ENCODE peak calls at places on chromosomes 6 and 20, in seven cellular contexts. L is astrocyte of the spinal cord, Y is AG10803, F is neural progenitor cell, P is tibial artery, Q is endothelial cell, A is fibroblast of pulmonary artery. H is an unnamed sample.
A peak's percentile ranks its signal among the peaks of the same experiment; 100 is the strongest.

GRCh38 chr6:73704260-73704659 is 8.3 kb downstream of the CD109 start:
- DNase-seq in F (no peak), P (no peak), L (peak; percentile 99), A (peak; percentile 77), Y (peak; percentile 97), Q (no peak), H (peak; percentile 32)

GRCh38 chr6:34334796-34335416 is 57.6 kb downstream of the NUDT3 start:
- DNase-seq in L (no peak), Q (no peak), Y (peak; percentile 21), P (no peak), A (no peak), F (no peak), H (no peak)

GRCh38 chr6:116536216-116536621 is 9.3 kb downstream of the TRAPPC3L start:
- DNase-seq in F (peak; percentile 81), Y (peak; percentile 66), P (no peak), Q (peak; percentile 31), L (peak; percentile 70), A (peak; percentile 82), H (peak; percentile 28)

GRCh38 chr6:130240232-130240631 is 17.5 kb upstream of the SAMD3 start:
- DNase-seq in Y (peak; percentile 82), Q (no peak), L (peak; percentile 69), P (no peak), F (no peak), A (peak; percentile 47), H (no peak)

GRCh38 chr6:160374836-160375560 is 26.8 kb downstream of the SLC22A3 start:
- DNase-seq in L (no peak), Q (no peak), F (no peak), A (no peak), Y (no peak), P (no peak), H (no peak)

GRCh38 chr6:128432394-128432793 is 88.0 kb downstream of the PTPRK start:
- DNase-seq in L (peak; percentile 59), P (no peak), A (peak; percentile 58), Q (no peak), Y (peak; percentile 47), F (no peak), H (no peak)

GRCh38 chr6:138517635-138518034 is 18.3 kb upstream of the NHSL1 start:
- DNase-seq in Y (peak; percentile 46), A (peak; percentile 54), P (no peak), F (peak; percentile 45), Q (peak; percentile 36), L (no peak), H (peak; percentile 40)

GRCh38 chr20:45991616-45992015 is 17.1 kb upstream of the MMP9 start:
- DNase-seq in L (no peak), P (no peak), Y (no peak), Q (no peak), A (no peak), F (no peak), H (no peak)

GRCh38 chr6:13488896-13489237 is 1.5 kb upstream of the GFOD1 start:
- DNase-seq in F (no peak), A (no peak), P (peak; percentile 29), Y (no peak), Q (no peak), L (no peak), H (no peak)

GRCh38 chr6:37029249-37029959 is 23.9 kb downstream of the FGD2 start:
- DNase-seq in L (peak; percentile 79), Q (peak; percentile 79), P (peak; percentile 65), F (peak; percentile 77), A (peak; percentile 93), Y (peak; percentile 84), H (peak; percentile 89)

GRCh38 chr6:34792605-34793500 is 970 bp downstream of the BLTP3A start:
- DNase-seq in Y (peak; percentile 62), A (peak; percentile 71), F (peak; percentile 39), L (peak; percentile 32), P (peak; percentile 56), Q (peak; percentile 29), H (peak; percentile 48)

DNA sequence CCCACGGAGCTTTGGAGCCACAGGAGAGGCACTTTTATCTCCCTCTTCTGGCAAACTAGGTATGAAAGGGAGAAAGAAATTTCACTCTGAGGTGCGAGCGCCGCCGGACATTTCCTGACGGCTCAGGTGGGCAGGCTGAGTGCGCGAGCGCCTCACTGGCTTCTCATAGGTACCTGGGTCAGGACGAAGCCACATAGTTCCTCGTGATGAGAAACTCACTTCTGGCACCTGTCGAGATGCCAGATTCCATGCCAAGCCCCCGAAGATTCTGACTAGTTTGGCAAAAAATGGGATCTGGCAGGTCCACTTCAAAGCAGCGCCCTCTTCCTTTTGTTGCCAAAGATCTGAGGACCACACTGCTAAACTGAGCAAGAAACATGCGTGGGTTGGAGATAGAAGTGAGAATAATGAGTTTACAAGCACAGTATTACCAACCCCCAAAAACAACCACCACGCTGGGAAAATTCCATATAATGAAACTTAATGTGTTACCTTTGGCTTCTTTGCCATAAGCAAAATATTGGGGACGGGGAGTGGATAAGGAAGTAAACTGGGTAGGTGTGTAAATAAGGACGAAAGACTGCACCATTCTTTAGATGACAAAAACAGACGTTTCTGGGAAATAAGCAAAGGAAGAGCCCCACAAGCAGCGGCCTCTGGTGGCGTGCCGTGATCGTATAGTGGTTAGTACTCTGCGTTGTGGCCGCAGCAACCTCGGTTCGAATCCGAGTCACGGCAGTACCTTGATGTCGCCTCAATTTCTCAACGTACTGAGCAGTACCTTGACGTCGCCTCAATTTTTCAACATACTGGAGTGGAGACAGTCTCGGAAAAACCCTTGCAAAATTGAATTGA is 89.8 kb upstream of the PRSS16 start:
- DNase-seq in A (peak; percentile 69), P (peak; percentile 69), Y (peak; percentile 66), F (peak; percentile 79), Q (peak; percentile 60), L (peak; percentile 50), H (peak; percentile 79)
- TF ChIP-seq CTCF in A (peak; percentile 56), P (peak; percentile 41), Y (peak; percentile 60), F (peak; percentile 55), Q (no peak), L (peak; percentile 61), H (peak; percentile 51)

GRCh38 chr20:24305366-24305765 is 164.1 kb upstream of the SYNDIG1 start:
- DNase-seq in P (no peak), Y (no peak), L (no peak), Q (no peak), A (no peak), F (no peak), H (no peak)

GRCh38 chr20:24297928-24298327 is 171.5 kb upstream of the SYNDIG1 start:
- DNase-seq in L (no peak), P (no peak), F (peak; percentile 9), Y (no peak), Q (no peak), A (no peak), H (no peak)

GRCh38 chr20:24303393-24303792 is 166.0 kb upstream of the SYNDIG1 start:
- DNase-seq in Q (no peak), A (no peak), P (peak; percentile 35), L (peak; percentile 7), Y (peak; percentile 29), F (peak; percentile 10), H (no peak)
- TF ChIP-seq CTCF in Q (no peak), A (no peak), P (peak; percentile 19), L (peak; percentile 15), Y (peak; percentile 44), F (peak; percentile 22), H (no peak)

DNA sequence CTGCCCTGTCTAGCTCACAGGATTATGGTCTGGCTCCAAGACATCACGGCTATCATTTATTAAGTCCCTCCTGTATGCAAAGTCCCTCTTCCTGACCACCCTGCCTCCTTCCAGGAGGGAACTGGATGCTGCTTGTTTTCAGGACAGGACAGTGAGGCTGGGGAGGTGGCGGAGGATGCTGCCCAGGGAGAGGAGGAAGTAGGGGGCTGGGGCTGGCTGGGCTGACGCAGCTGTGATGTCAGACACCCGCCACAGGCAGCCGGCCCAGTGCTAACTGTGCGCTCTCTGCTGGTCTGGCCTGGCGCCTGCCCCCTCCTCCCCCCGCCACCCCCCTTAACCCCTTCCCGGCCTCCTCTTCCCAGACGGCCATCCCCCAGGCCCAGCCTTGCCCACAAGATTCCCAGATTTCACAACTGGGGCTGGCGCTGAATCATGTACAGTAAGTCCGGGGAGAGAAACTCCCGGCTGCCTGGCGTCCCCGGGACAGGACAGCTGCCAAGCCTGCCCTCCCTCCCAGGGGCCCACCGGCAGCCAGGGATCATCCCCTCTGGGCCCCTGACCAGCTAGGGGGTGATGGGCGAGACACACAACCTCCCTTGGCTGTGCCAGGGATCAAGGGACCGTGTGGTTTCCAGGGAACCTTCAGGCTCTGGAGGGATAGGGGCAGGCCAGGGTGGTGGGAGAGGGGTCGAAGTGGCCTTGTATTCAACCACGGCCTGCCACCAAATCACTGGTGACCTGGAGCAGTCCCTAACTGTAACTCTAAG is 118.1 kb downstream of the CEBPB start:
- DNase-seq in Q (peak; percentile 57), P (peak; percentile 96), F (peak; percentile 73), A (peak; percentile 99), Y (peak; percentile 100), L (peak; percentile 96), H (peak; percentile 80)
- TF ChIP-seq CTCF in Q (no peak), P (no peak), F (peak; percentile 8), A (no peak), Y (peak; percentile 21), L (peak; percentile 13), H (no peak)

DNA sequence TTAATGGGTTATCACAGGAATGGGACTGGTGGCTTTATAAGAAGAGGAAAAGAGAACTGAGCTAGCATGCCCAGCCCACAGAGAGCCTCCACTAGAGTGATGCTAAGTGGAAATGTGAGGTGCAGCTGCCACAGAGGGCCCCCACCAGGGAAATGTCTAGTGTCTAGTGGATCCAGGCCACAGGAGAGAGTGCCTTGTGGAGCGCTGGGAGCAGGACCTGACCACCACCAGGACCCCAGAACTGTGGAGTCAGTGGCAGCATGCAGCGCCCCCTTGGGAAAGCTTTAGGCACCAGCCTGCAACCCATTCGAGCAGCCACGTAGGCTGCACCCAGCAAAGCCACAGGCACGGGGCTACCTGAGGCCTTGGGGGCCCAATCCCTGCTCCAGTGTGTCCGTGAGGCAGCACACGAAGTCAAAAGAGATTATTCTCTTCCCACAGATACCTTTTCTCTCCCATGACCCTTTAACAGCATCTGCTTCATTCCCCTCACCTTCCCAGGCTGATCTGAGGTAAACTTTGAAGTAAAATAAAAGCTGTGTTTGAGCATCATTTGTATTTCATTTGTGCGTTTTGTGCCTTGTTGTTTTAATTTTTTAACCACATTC is 4.4 kb downstream of the HLA-E start:
- DNase-seq in P (no peak), L (no peak), Q (no peak), Y (no peak), A (no peak), F (peak; percentile 60), H (no peak)
- TF ChIP-seq CTCF in P (no peak), L (no peak), Q (peak; percentile 12), Y (no peak), A (peak; percentile 18), F (peak; percentile 57), H (peak; percentile 22)